ENCODE peak calls at places on chromosomes 1 and 21, in five cellular contexts. D, X, U, Z and Q are unnamed samples.

GRCh38 chr1:100347009-100347966 is 5.0 kb upstream of the CDC14A start:
- DNase-seq in D (no peak), X (no peak), U (peak; percentile 81), Z (no peak), Q (no peak)

GRCh38 chr1:21383785-21384401 is 56.0 kb upstream of the NBPF3 start:
- DNase-seq in D (no peak), X (no peak), U (no peak), Z (peak; percentile 26), Q (no peak)

GRCh38 chr1:150799104-150799503 is 9.0 kb downstream of the CTSK start:
- DNase-seq in D (no peak), X (no peak), U (no peak), Z (no peak), Q (no peak)

GRCh38 chr1:193355179-193355578 is 168.8 kb upstream of the B3GALT2 start:
- DNase-seq in D (no peak), X (no peak), U (no peak), Z (no peak), Q (no peak)

GRCh38 chr1:230191079-230191478 is 124.0 kb downstream of the GALNT2 start:
- DNase-seq in D (no peak), X (no peak), U (peak; percentile 40), Z (no peak), Q (no peak)

GRCh38 chr1:9717193-9718005 is 65.9 kb downstream of the PIK3CD start:
- DNase-seq in D (no peak), X (peak; percentile 46), U (peak; percentile 88), Z (no peak), Q (no peak)

GRCh38 chr1:28812669-28813468 is 899 bp downstream of the OPRD1 start:
- DNase-seq in D (no peak), X (no peak), U (no peak), Z (no peak), Q (no peak)

GRCh38 chr1:223007250-223007649 is 135.8 kb downstream of the TLR5 start:
- DNase-seq in D (no peak), X (no peak), U (no peak), Z (no peak), Q (no peak)

GRCh38 chr21:45078877-45079281 is 4.5 kb downstream of the ADARB1 start:
- DNase-seq in D (no peak), X (no peak), U (no peak), Z (no peak), Q (no peak)

GRCh38 chr1:211870156-211870555 is 39.6 kb upstream of the LPGAT1 start:
- DNase-seq in D (no peak), X (no peak), U (no peak), Z (no peak), Q (no peak)

GRCh38 chr21:40014394-40014793 is 147.2 kb downstream of the PCP4 start:
- DNase-seq in D (peak; percentile 60), X (no peak), U (no peak), Z (no peak), Q (no peak)

GRCh38 chr1:115976900-115977480 is 677 bp downstream of the SLC22A15 start:
- DNase-seq in D (no peak), X (no peak), U (no peak), Z (peak; percentile 16), Q (no peak)

GRCh38 chr1:149977345-149977744 is 33.2 kb downstream of the OTUD7B start:
- DNase-seq in D (no peak), X (no peak), U (no peak), Z (no peak), Q (no peak)

GRCh38 chr1:3336641-3337621 is 117.5 kb upstream of the ARHGEF16 start:
- DNase-seq in D (no peak), X (no peak), U (no peak), Z (no peak), Q (no peak)

GRCh38 chr1:200518524-200518923 is 102.0 kb downstream of the KIF14 start:
- DNase-seq in D (no peak), X (no peak), U (no peak), Z (no peak), Q (no peak)

GRCh38 chr1:42259059-42259738 is 75.8 kb downstream of the FOXJ3 start:
- DNase-seq in D (no peak), X (no peak), U (no peak), Z (no peak), Q (peak; percentile 76)

GRCh38 chr1:181685216-181685615 is 201.9 kb downstream of the CACNA1E start:
- DNase-seq in D (no peak), X (no peak), U (no peak), Z (no peak), Q (no peak)
- H3K27me3 ChIP-seq in D (no peaks in the 10 kb centered on the region), X (peaks cover 11% of the 10 kb centered on the region), U (no peaks in the 10 kb centered on the region), Z (no peaks in the 10 kb centered on the region), Q (no peaks in the 10 kb centered on the region)

GRCh38 chr1:12258272-12258671 is 28.4 kb downstream of the VPS13D start:
- DNase-seq in D (no peak), X (no peak), U (no peak), Z (no peak), Q (no peak)
- H3K36me3 ChIP-seq in D (peaks cover 97% of the 10 kb centered on the region), X (peaks cover 100% of the 10 kb centered on the region), U (peaks cover 84% of the 10 kb centered on the region), Z (peaks cover 4% of the 10 kb centered on the region), Q (peaks cover 47% of the 10 kb centered on the region)

GRCh38 chr1:51240096-51240495 is 4.0 kb downstream of the RNF11 start:
- DNase-seq in D (no peak), X (no peak), U (no peak), Z (peak; percentile 45), Q (peak; percentile 38)
- H3K27me3 ChIP-seq in D (no peaks in the 10 kb centered on the region), X (no peaks in the 10 kb centered on the region), U (no peaks in the 10 kb centered on the region), Z (no peaks in the 10 kb centered on the region), Q (no peaks in the 10 kb centered on the region)

DNA sequence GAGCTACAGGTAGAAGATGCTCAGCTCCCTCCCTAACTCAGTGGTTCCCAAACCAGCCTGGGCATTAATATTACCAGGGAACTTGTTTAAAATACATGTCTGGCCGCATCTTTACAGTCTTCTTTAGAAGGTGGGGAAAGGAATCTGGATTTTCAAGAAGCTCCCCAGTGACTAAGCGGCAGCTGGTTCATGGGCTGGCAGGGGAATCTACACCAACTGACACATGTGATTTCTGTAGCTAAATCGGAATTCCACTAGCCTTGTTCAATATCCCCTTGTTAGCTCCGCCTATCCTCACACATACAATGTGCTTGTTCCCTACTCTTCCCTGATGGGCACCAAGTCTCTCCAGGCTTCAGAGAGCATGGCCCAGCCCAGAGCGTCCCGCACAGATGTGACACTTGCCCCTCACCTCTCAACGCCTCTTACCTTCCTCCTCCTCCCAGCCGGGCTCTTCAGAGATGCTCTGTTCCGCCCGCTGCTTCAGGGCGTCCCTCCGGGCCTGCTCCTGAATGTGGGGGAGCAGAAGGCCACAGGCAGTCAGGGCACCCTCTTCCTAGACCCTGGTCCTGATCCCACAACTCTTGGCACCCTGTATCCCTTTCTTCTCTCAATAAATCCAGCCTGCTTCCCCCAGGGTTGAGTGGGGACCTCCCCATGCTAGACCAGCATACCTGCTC is 15.3 kb downstream of the TSSK3 start:
- DNase-seq in D (no peak), X (no peak), U (peak; percentile 22), Z (no peak), Q (no peak)
- H3K36me3 ChIP-seq in D (peaks cover 100% of the 10 kb centered on the region), X (peaks cover 100% of the 10 kb centered on the region), U (peaks cover 98% of the 10 kb centered on the region), Z (peaks cover 5% of the 10 kb centered on the region), Q (peaks cover 64% of the 10 kb centered on the region)

GRCh38 chr1:4397196-4397595 is 257.2 kb upstream of the AJAP1 start:
- DNase-seq in D (no peak), X (no peak), U (no peak), Z (no peak), Q (no peak)

GRCh38 chr1:4395158-4395557 is 259.3 kb upstream of the AJAP1 start:
- DNase-seq in D (no peak), X (no peak), U (no peak), Z (no peak), Q (no peak)

GRCh38 chr1:4395676-4396075 is 258.7 kb upstream of the AJAP1 start:
- DNase-seq in D (no peak), X (no peak), U (no peak), Z (no peak), Q (no peak)

GRCh38 chr1:4396571-4396970 is 257.8 kb upstream of the AJAP1 start:
- DNase-seq in D (no peak), X (no peak), U (no peak), Z (peak; percentile 39), Q (no peak)

DNA sequence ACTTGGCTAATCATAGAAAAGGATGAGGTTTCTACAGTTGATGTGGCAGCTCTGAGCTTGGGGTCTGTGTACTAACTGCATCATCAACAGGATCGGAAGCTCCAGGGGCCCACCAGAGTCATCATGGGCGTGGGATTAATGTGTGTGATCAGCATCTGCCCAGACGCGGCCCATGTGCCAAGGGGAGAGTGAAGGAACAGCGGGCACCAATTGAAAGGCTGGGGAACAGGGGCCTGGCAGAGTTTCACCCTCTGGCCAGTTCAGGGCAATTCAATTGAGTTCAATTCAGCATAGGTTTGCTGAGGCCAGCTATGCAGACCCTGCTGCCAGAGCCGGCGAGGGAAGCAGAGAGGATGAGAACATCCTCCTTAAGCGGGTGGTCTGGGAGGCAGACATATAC is 260.0 kb upstream of the AJAP1 start:
- DNase-seq in D (peak; percentile 31), X (no peak), U (no peak), Z (no peak), Q (no peak)
- H3K27me3 ChIP-seq in D (peaks cover 19% of the 10 kb centered on the region), X (no peaks in the 10 kb centered on the region), U (no peaks in the 10 kb centered on the region), Z (no peaks in the 10 kb centered on the region), Q (no peaks in the 10 kb centered on the region)

GRCh38 chr1:168825129-168825528 is 96.1 kb upstream of the DPT start:
- DNase-seq in D (no peak), X (no peak), U (no peak), Z (no peak), Q (no peak)
- H3K36me3 ChIP-seq in D (no peaks in the 10 kb centered on the region), X (no peaks in the 10 kb centered on the region), U (no peaks in the 10 kb centered on the region), Z (no peaks in the 10 kb centered on the region), Q (no peaks in the 10 kb centered on the region)